ENCODE peak calls at places on chromosomes 3 and 15, in four cellular contexts. One of them, this sample, is unnamed. For H3K4me1, the result is how much of the 10 kb centered on the place peaks cover.

GRCh38 chr3:127253491-127253890 is 34.4 kb downstream of the PRR20G start:
- DNase-seq in endodermal cell: no peak
- DNase-seq in SJSA1: peak
- DNase-seq in naive thymus-derived CD4-positive, alpha-beta T cell: no peak
- DNase-seq in this sample: no peak

GRCh38 chr15:48936666-48937065 is 27.1 kb downstream of the SHC4 start:
- DNase-seq in SJSA1: peak
- DNase-seq in naive thymus-derived CD4-positive, alpha-beta T cell: no peak
- DNase-seq in endodermal cell: no peak
- DNase-seq in this sample: no peak

GRCh38 chr15:92164327-92165000 is 229.2 kb upstream of the ST8SIA2 start:
- DNase-seq in SJSA1: no peak
- DNase-seq in naive thymus-derived CD4-positive, alpha-beta T cell: no peak
- DNase-seq in endodermal cell: peak
- DNase-seq in this sample: no peak

GRCh38 chr15:63090502-63091286 is 31.0 kb upstream of the LACTB start:
- DNase-seq in SJSA1: peak
- DNase-seq in naive thymus-derived CD4-positive, alpha-beta T cell: no peak
- DNase-seq in endodermal cell: no peak
- DNase-seq in this sample: no peak

GRCh38 chr3:39361252-39361927 is 21.8 kb upstream of the SLC25A38 start:
- DNase-seq in SJSA1: no peak
- DNase-seq in naive thymus-derived CD4-positive, alpha-beta T cell: peak
- DNase-seq in endodermal cell: no peak
- DNase-seq in this sample: no peak

GRCh38 chr3:61796088-61796680 is 234.8 kb downstream of the PTPRG start:
- DNase-seq in SJSA1: no peak
- DNase-seq in naive thymus-derived CD4-positive, alpha-beta T cell: no peak
- DNase-seq in endodermal cell: peak
- DNase-seq in this sample: no peak

GRCh38 chr15:44801368-44801767 is 65.0 kb downstream of the TRIM69 start:
- DNase-seq in SJSA1: no peak
- DNase-seq in naive thymus-derived CD4-positive, alpha-beta T cell: no peak
- DNase-seq in endodermal cell: no peak
- DNase-seq in this sample: no peak

GRCh38 chr3:177105623-177106022 is 91.7 kb downstream of the TBL1XR1 start:
- DNase-seq in endodermal cell: peak
- DNase-seq in naive thymus-derived CD4-positive, alpha-beta T cell: no peak
- DNase-seq in SJSA1: no peak
- DNase-seq in this sample: no peak

GRCh38 chr3:146543461-146544012 is 870 bp downstream of the PLSCR1 start:
- DNase-seq in endodermal cell: no peak
- DNase-seq in naive thymus-derived CD4-positive, alpha-beta T cell: no peak
- DNase-seq in SJSA1: no peak
- DNase-seq in this sample: no peak

GRCh38 chr3:165641569-165642310 is 195.5 kb downstream of the BCHE start:
- DNase-seq in naive thymus-derived CD4-positive, alpha-beta T cell: no peak
- DNase-seq in endodermal cell: no peak
- DNase-seq in SJSA1: no peak
- DNase-seq in this sample: no peak

GRCh38 chr3:173761161-173761560 is 363.6 kb downstream of the NLGN1 start:
- DNase-seq in endodermal cell: no peak
- DNase-seq in SJSA1: no peak
- DNase-seq in naive thymus-derived CD4-positive, alpha-beta T cell: no peak
- DNase-seq in this sample: no peak

GRCh38 chr15:41607033-41607432 is 48.0 kb downstream of the TYRO3 start:
- DNase-seq in endodermal cell: no peak
- DNase-seq in naive thymus-derived CD4-positive, alpha-beta T cell: no peak
- DNase-seq in SJSA1: peak
- DNase-seq in this sample: no peak

GRCh38 chr3:139893264-139893962 is 41.6 kb upstream of the CLSTN2 start:
- DNase-seq in endodermal cell: no peak
- DNase-seq in naive thymus-derived CD4-positive, alpha-beta T cell: no peak
- DNase-seq in SJSA1: no peak
- DNase-seq in this sample: peak

GRCh38 chr15:78315686-78316085 is 16.3 kb upstream of the SKIC8 start:
- DNase-seq in naive thymus-derived CD4-positive, alpha-beta T cell: no peak
- DNase-seq in SJSA1: no peak
- DNase-seq in endodermal cell: peak
- DNase-seq in this sample: no peak

GRCh38 chr3:182795383-182795782 is 2.1 kb downstream of the ATP11B start:
- DNase-seq in naive thymus-derived CD4-positive, alpha-beta T cell: no peak
- DNase-seq in SJSA1: no peak
- DNase-seq in endodermal cell: no peak
- DNase-seq in this sample: no peak

GRCh38 chr15:83230242-83230641 is 22.6 kb upstream of the HDGFL3 start:
- DNase-seq in naive thymus-derived CD4-positive, alpha-beta T cell: no peak
- DNase-seq in SJSA1: no peak
- DNase-seq in endodermal cell: no peak
- DNase-seq in this sample: no peak

GRCh38 chr15:75107509-75107904 is 84.1 kb downstream of the PPCDC start:
- DNase-seq in SJSA1: no peak
- DNase-seq in naive thymus-derived CD4-positive, alpha-beta T cell: no peak
- DNase-seq in endodermal cell: no peak
- DNase-seq in this sample: no peak

GRCh38 chr15:75109021-75109690 is 85.8 kb downstream of the PPCDC start:
- DNase-seq in endodermal cell: no peak
- DNase-seq in naive thymus-derived CD4-positive, alpha-beta T cell: no peak
- DNase-seq in SJSA1: no peak
- DNase-seq in this sample: no peak

GRCh38 chr15:75104804-75105557 is 81.6 kb downstream of the PPCDC start:
- DNase-seq in SJSA1: peak
- DNase-seq in endodermal cell: no peak
- DNase-seq in naive thymus-derived CD4-positive, alpha-beta T cell: peak
- DNase-seq in this sample: peak

GRCh38 chr15:75109731-75110130 is 86.3 kb downstream of the PPCDC start:
- DNase-seq in SJSA1: no peak
- DNase-seq in endodermal cell: no peak
- DNase-seq in naive thymus-derived CD4-positive, alpha-beta T cell: no peak
- DNase-seq in this sample: no peak

DNA sequence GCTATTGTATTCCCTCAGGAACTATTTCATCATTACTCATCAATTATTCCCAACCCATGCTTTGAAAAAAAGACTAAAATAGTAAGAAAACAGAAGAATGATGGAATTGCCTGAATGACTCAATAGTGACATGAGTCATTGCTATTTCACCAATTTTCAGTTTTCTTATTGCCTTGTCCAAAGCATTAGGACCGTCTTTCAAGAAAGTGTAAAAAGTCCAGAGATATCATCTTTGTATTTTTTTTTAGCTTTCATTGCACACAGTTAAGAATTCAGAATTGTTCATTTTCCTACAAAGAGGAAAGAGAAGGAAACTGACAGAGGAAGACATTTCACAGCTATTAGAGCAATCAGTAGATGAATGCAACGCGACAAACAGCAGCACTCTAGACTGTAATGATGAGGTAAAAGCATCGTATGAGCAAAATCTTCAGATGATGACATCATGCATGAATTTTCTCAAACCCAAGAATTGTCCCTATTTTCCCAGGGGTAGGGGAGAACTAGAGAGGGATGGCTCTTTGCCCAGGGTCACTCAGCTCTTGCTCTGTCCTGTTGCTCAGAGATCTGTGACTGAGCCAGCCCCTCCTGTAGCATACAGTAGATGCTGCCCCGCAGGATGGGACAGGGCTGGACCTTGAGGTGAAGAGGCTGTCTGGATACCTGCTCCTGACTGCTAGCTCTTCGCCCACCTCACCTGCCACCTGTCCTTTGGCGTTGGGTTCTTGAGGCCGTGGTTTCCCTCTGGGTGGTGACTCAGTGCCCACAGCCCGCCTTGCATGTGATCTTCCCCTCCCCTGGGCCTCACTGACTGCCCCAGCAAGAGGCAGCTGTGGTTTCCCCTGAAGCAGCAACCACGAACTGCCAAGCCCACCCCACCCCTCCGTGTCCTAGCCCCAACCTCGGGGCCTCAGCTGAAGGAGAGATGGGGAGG is 84.8 kb downstream of the PPCDC start:
- DNase-seq in SJSA1: peak
- DNase-seq in naive thymus-derived CD4-positive, alpha-beta T cell: peak
- DNase-seq in endodermal cell: no peak
- DNase-seq in this sample: peak
- H3K27ac ChIP-seq in SJSA1: peak
- H3K27ac ChIP-seq in naive thymus-derived CD4-positive, alpha-beta T cell: no peak
- H3K27ac ChIP-seq in endodermal cell: no peak
- H3K27ac ChIP-seq in this sample: no peak

GRCh38 chr3:190178779-190179178 is 58.1 kb upstream of the P3H2 start:
- DNase-seq in naive thymus-derived CD4-positive, alpha-beta T cell: no peak
- DNase-seq in SJSA1: no peak
- DNase-seq in endodermal cell: no peak
- DNase-seq in this sample: no peak

GRCh38 chr3:190180268-190180667 is 59.6 kb upstream of the P3H2 start:
- DNase-seq in naive thymus-derived CD4-positive, alpha-beta T cell: no peak
- DNase-seq in SJSA1: no peak
- DNase-seq in endodermal cell: no peak
- DNase-seq in this sample: no peak

GRCh38 chr3:190188197-190188596 is 67.5 kb upstream of the P3H2 start:
- DNase-seq in SJSA1: no peak
- DNase-seq in endodermal cell: no peak
- DNase-seq in naive thymus-derived CD4-positive, alpha-beta T cell: no peak
- DNase-seq in this sample: no peak

GRCh38 chr3:190183121-190183520 is 62.4 kb upstream of the P3H2 start:
- DNase-seq in SJSA1: peak
- DNase-seq in naive thymus-derived CD4-positive, alpha-beta T cell: no peak
- DNase-seq in endodermal cell: no peak
- DNase-seq in this sample: no peak

DNA sequence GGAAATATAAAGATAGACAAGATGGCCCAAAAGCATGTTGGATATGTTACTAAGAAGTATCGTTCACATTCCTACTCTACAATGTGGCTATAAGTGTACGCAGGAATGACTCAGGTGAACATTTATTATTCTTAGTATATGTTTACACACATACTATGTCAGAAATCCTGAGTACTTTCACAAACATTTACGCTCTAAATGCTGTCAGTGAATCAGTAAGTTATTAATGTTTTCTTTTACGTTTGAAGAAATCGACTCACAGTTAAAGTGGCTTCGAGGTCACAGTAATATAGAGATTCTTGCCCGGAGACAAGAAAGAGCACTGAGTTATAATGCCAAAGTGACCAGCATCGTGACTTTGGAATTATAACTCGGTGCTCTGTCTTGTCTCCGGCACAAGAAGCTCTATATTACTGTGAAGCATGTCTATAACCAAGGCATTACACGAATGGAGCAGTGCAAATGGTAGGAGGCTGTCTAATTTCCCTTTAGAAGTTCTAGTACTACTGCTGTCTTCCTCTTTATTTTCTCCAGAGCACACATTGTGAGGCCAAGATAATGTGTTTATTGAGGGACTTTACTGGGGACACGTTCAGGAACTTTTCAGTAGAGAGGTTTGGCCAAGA is 61.8 kb upstream of the P3H2 start:
- DNase-seq in SJSA1: no peak
- DNase-seq in endodermal cell: no peak
- DNase-seq in naive thymus-derived CD4-positive, alpha-beta T cell: no peak
- DNase-seq in this sample: no peak
- H3K4me1 ChIP-seq in SJSA1: half or more
- H3K4me1 ChIP-seq in endodermal cell: under half
- H3K4me1 ChIP-seq in naive thymus-derived CD4-positive, alpha-beta T cell: under half
- H3K4me1 ChIP-seq in this sample: under half

GRCh38 chr3:143881102-143881501 is 32.8 kb upstream of the SLC9A9 start:
- DNase-seq in naive thymus-derived CD4-positive, alpha-beta T cell: no peak
- DNase-seq in endodermal cell: no peak
- DNase-seq in SJSA1: no peak
- DNase-seq in this sample: no peak
- H3K27ac ChIP-seq in naive thymus-derived CD4-positive, alpha-beta T cell: no peak
- H3K27ac ChIP-seq in endodermal cell: no peak
- H3K27ac ChIP-seq in SJSA1: no peak
- H3K27ac ChIP-seq in this sample: no peak

GRCh38 chr15:84827246-84827645 is 10.1 kb downstream of the ALPK3 start:
- DNase-seq in endodermal cell: peak
- DNase-seq in SJSA1: no peak
- DNase-seq in naive thymus-derived CD4-positive, alpha-beta T cell: no peak
- DNase-seq in this sample: no peak
- H3K4me1 ChIP-seq in endodermal cell: under half
- H3K4me1 ChIP-seq in SJSA1: under half
- H3K4me1 ChIP-seq in naive thymus-derived CD4-positive, alpha-beta T cell: under half
- H3K4me1 ChIP-seq in this sample: half or more

GRCh38 chr3:35562141-35562540 is 77.2 kb upstream of the ARPP21 start:
- DNase-seq in naive thymus-derived CD4-positive, alpha-beta T cell: no peak
- DNase-seq in SJSA1: no peak
- DNase-seq in endodermal cell: no peak
- DNase-seq in this sample: no peak
- H3K27ac ChIP-seq in naive thymus-derived CD4-positive, alpha-beta T cell: no peak
- H3K27ac ChIP-seq in SJSA1: no peak
- H3K27ac ChIP-seq in endodermal cell: no peak
- H3K27ac ChIP-seq in this sample: no peak

This sample was measured in gastrocnemius medialis.